ENCODE peak calls at places on chromosomes 11 and 22, in five cellular contexts. One of them, this sample, is unnamed. For H3K4me1, the result is how much of the 10 kb centered on the place peaks cover.

GRCh38 chr11:27934830-27935145 is 173.2 kb downstream of the KIF18A start:
- DNase-seq in GM23248: peak
- DNase-seq in SJSA1: peak
- DNase-seq in esophagus squamous epithelium: no peak
- DNase-seq in tibial artery: no peak
- DNase-seq in this sample: no peak

GRCh38 chr11:12120031-12121008 is 9.9 kb downstream of the MICAL2 start:
- DNase-seq in GM23248: no peak
- DNase-seq in SJSA1: no peak
- DNase-seq in esophagus squamous epithelium: no peak
- DNase-seq in tibial artery: no peak
- DNase-seq in this sample: no peak

GRCh38 chr11:47477323-47477722 is 28.4 kb upstream of the RAPSN start:
- DNase-seq in GM23248: peak
- DNase-seq in SJSA1: no peak
- DNase-seq in esophagus squamous epithelium: no peak
- DNase-seq in tibial artery: no peak
- DNase-seq in this sample: no peak

GRCh38 chr11:114258696-114259095 is 37.5 kb upstream of the NNMT start:
- DNase-seq in GM23248: no peak
- DNase-seq in SJSA1: no peak
- DNase-seq in esophagus squamous epithelium: no peak
- DNase-seq in tibial artery: no peak
- DNase-seq in this sample: no peak

GRCh38 chr11:118715245-118715807 is 35.9 kb upstream of the TREH start:
- DNase-seq in GM23248: no peak
- DNase-seq in SJSA1: no peak
- DNase-seq in esophagus squamous epithelium: no peak
- DNase-seq in tibial artery: no peak
- DNase-seq in this sample: no peak

GRCh38 chr11:133107753-133108152 is 424.5 kb downstream of the OPCML start:
- DNase-seq in GM23248: no peak
- DNase-seq in SJSA1: no peak
- DNase-seq in esophagus squamous epithelium: no peak
- DNase-seq in tibial artery: no peak
- DNase-seq in this sample: no peak

GRCh38 chr22:39712938-39713525 is 142.5 kb downstream of the CACNA1I start:
- DNase-seq in GM23248: no peak
- DNase-seq in SJSA1: no peak
- DNase-seq in esophagus squamous epithelium: no peak
- DNase-seq in tibial artery: no peak
- DNase-seq in this sample: no peak

GRCh38 chr11:17531818-17532131 is 12.4 kb downstream of the USH1C start:
- DNase-seq in GM23248: peak
- DNase-seq in SJSA1: no peak
- DNase-seq in esophagus squamous epithelium: no peak
- DNase-seq in tibial artery: no peak
- DNase-seq in this sample: no peak

GRCh38 chr11:112540261-112540660 is 279.6 kb upstream of the PLET1 start:
- DNase-seq in GM23248: no peak
- DNase-seq in SJSA1: no peak
- DNase-seq in esophagus squamous epithelium: no peak
- DNase-seq in tibial artery: no peak
- DNase-seq in this sample: no peak

GRCh38 chr11:94568717-94569116 is 1.5 kb downstream of the PIWIL4 start:
- DNase-seq in GM23248: no peak
- DNase-seq in SJSA1: no peak
- DNase-seq in esophagus squamous epithelium: no peak
- DNase-seq in tibial artery: no peak
- DNase-seq in this sample: no peak

DNA sequence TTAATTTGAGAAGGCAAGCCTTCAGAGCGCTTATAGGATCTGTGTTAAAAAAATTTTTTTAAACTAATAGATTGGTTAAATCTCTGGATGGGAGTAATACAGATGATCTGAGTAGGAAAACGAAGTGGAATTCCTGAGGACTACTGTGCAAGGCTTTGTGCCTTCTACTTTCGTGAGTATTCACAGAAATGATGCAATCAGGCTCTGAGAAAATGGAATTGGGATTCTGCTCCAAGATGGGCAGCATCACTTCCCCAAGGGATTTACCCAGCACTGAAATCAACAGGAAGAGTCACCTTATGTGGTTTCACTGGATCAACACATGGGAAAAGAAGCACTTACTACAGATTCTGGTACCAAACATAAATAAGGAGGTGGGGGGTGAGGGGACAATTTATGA is 12.5 kb downstream of the KMT5B start:
- DNase-seq in GM23248: peak
- DNase-seq in SJSA1: no peak
- DNase-seq in esophagus squamous epithelium: no peak
- DNase-seq in tibial artery: no peak
- DNase-seq in this sample: no peak
- H3K4me1 ChIP-seq in GM23248: under half
- H3K4me1 ChIP-seq in SJSA1: under half
- H3K4me1 ChIP-seq in esophagus squamous epithelium: under half
- H3K4me1 ChIP-seq in tibial artery: half or more
- H3K4me1 ChIP-seq in this sample: under half

DNA sequence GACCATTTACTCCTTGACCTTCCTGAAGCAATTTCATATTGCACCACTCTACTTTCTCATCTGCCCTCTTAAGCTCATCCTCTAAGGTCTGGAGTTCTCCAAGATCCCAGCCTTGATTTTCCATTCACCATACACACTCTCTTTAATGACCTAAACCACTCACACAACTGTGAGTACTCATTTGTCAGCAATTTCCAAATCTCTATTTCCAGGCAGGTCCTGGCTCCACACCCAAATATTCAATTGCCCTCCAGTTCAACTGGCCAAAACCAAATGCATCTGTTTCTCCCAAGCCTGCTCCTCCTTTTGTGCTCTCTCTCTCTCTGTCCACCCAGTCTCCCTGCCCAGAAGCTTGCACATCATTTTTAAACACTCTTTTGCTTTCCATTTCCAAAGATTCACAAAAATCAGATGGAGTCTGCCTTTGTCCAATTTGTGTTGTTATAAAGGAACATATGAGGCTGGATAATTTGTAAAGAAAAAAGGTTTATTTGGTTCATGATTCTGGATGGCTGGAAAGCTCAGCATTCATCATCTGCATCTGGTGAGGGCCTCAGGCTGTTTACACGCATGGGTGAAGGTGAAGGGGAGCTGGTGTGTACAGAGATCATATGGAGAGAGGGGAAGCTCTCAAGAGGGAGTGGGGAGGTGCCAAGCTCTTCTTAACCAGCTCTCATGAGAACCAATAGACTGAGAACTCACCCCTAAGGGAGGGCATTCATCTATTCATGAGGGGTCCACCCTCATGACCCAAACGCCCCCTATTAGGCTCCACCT is 39.8 kb downstream of the NEU3 start:
- DNase-seq in GM23248: peak
- DNase-seq in SJSA1: no peak
- DNase-seq in esophagus squamous epithelium: no peak
- DNase-seq in tibial artery: no peak
- DNase-seq in this sample: no peak
- H3K27ac ChIP-seq in GM23248: no peak
- H3K27ac ChIP-seq in SJSA1: no peak
- H3K27ac ChIP-seq in esophagus squamous epithelium: no peak
- H3K27ac ChIP-seq in tibial artery: no peak
- H3K27ac ChIP-seq in this sample: no peak

DNA sequence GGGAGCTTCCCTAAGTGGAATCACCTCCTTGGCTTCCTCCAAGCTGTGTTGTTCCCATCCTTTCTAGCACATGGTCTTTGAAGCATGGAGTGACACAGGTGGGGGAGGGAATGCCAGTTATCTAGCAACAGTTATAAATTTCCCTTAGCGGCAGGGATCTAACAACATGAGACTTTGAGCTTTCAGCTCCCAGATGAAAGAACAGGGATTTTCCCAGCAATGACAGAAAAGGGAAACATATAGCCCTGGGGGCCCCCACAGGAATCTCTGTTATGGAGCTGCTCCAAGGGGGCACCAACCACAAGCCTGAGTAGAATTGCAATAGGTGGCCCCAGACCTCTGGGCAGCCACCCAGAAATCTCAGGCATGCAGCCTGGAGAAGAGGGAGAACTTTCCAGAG is 163.0 kb downstream of the GRIK4 start:
- DNase-seq in GM23248: no peak
- DNase-seq in SJSA1: peak
- DNase-seq in esophagus squamous epithelium: no peak
- DNase-seq in tibial artery: no peak
- DNase-seq in this sample: no peak
- H3K4me1 ChIP-seq in GM23248: under half
- H3K4me1 ChIP-seq in SJSA1: under half
- H3K4me1 ChIP-seq in esophagus squamous epithelium: under half
- H3K4me1 ChIP-seq in tibial artery: under half
- H3K4me1 ChIP-seq in this sample: under half

DNA sequence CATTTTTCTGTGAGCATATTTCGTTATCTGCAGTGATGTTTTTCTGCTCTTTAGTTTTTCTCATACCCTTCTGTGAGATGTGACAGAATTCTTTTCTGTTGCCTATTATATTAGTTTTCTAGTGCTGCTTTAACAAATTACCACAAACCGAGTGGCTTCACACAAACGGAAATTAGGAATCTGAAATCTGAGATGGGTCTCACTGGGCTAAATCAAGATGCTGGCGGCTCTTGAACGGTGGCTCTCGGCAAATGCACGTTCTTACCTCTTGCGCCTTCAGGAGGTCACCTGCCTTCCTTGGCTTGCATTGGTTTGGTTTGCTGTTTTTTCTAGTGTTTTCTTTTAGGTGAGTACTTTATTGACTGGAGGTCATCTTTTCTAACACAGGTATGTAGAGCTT is 13.0 kb downstream of the ZBED4 start:
- DNase-seq in GM23248: no peak
- DNase-seq in SJSA1: no peak
- DNase-seq in esophagus squamous epithelium: no peak
- DNase-seq in tibial artery: no peak
- DNase-seq in this sample: no peak
- H3K27ac ChIP-seq in GM23248: no peak
- H3K27ac ChIP-seq in SJSA1: no peak
- H3K27ac ChIP-seq in esophagus squamous epithelium: no peak
- H3K27ac ChIP-seq in tibial artery: no peak
- H3K27ac ChIP-seq in this sample: no peak

GRCh38 chr22:47106806-47107205 is 344.4 kb downstream of the TBC1D22A start:
- DNase-seq in GM23248: no peak
- DNase-seq in SJSA1: no peak
- DNase-seq in esophagus squamous epithelium: no peak
- DNase-seq in tibial artery: no peak
- DNase-seq in this sample: no peak

GRCh38 chr22:47102081-47102480 is 339.6 kb downstream of the TBC1D22A start:
- DNase-seq in GM23248: no peak
- DNase-seq in SJSA1: no peak
- DNase-seq in esophagus squamous epithelium: no peak
- DNase-seq in tibial artery: no peak
- DNase-seq in this sample: no peak

GRCh38 chr22:47102648-47103047 is 340.2 kb downstream of the TBC1D22A start:
- DNase-seq in GM23248: no peak
- DNase-seq in SJSA1: no peak
- DNase-seq in esophagus squamous epithelium: no peak
- DNase-seq in tibial artery: no peak
- DNase-seq in this sample: no peak

GRCh38 chr22:47107431-47107830 is 345.0 kb downstream of the TBC1D22A start:
- DNase-seq in GM23248: peak
- DNase-seq in SJSA1: peak
- DNase-seq in esophagus squamous epithelium: no peak
- DNase-seq in tibial artery: no peak
- DNase-seq in this sample: no peak

DNA sequence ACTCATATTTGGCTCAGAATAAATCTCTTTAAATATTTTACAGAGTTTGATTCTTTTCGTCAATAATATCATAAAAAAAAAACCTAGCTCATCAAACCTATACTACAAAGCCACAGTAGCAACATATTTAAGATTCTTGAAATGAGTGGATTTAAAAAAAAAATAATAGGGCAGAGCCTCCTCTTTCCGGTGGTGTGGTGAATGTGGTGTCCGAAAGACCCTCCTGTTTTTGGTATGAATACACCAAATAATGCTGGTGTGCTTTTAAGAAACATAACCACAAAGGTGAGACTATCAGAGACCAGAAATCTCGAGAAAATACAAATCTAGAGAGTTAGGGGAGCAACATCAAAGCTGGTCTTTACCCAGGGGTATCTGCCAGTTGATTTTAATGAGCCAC is 342.6 kb downstream of the TBC1D22A start:
- DNase-seq in GM23248: no peak
- DNase-seq in SJSA1: no peak
- DNase-seq in esophagus squamous epithelium: no peak
- DNase-seq in tibial artery: no peak
- DNase-seq in this sample: no peak
- H3K4me1 ChIP-seq in GM23248: under half
- H3K4me1 ChIP-seq in SJSA1: under half
- H3K4me1 ChIP-seq in esophagus squamous epithelium: under half
- H3K4me1 ChIP-seq in tibial artery: under half
- H3K4me1 ChIP-seq in this sample: under half

GRCh38 chr11:68166969-68167368 is 45.8 kb upstream of the CHKA start:
- DNase-seq in GM23248: no peak
- DNase-seq in SJSA1: no peak
- DNase-seq in esophagus squamous epithelium: no peak
- DNase-seq in tibial artery: no peak
- DNase-seq in this sample: no peak
- H3K27ac ChIP-seq in GM23248: no peak
- H3K27ac ChIP-seq in SJSA1: no peak
- H3K27ac ChIP-seq in esophagus squamous epithelium: no peak
- H3K27ac ChIP-seq in tibial artery: no peak
- H3K27ac ChIP-seq in this sample: no peak

DNA sequence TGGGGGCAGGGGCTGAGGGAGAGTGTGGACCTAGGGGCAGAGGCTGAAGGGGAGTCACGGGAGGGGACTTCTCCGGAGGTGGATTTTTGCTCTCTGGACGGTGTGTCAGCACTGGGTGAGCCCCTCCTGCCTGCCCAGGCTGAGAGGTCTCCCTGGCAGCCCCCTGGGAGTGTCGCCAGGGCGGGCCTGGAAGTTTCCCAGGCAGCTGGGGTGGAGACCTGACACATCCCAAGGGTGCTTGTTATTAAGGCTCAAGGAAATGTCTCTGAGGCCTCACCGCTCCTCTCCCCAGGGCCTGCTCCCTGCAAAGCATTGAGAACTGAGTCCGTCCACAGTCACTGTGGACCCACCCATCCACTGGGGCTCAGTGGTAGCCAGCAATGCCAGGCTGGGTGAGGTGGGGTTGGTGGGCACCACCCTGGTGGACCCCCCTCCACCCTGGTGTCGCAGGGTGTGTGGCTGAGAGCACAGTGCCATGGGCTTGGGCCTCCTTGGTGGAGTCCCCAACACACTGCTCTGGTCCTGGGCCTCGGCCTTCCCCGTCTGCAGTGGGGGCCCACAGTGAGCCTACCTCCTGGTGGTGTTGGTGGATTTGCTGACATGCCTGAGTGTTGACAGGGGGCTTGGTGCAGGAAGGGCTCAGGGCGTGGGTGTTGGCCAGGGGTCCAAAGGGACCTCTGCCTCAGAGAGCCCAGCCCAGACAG is 2.5 kb downstream of the CD81 start:
- DNase-seq in GM23248: peak
- DNase-seq in SJSA1: no peak
- DNase-seq in esophagus squamous epithelium: no peak
- DNase-seq in tibial artery: no peak
- DNase-seq in this sample: no peak
- H3K4me1 ChIP-seq in GM23248: under half
- H3K4me1 ChIP-seq in SJSA1: under half
- H3K4me1 ChIP-seq in esophagus squamous epithelium: half or more
- H3K4me1 ChIP-seq in tibial artery: half or more
- H3K4me1 ChIP-seq in this sample: half or more

GRCh38 chr22:43370045-43370444 is 26.9 kb upstream of the SCUBE1 start:
- DNase-seq in GM23248: no peak
- DNase-seq in SJSA1: no peak
- DNase-seq in esophagus squamous epithelium: no peak
- DNase-seq in tibial artery: no peak
- DNase-seq in this sample: no peak
- H3K27ac ChIP-seq in GM23248: no peak
- H3K27ac ChIP-seq in SJSA1: no peak
- H3K27ac ChIP-seq in esophagus squamous epithelium: no peak
- H3K27ac ChIP-seq in tibial artery: no peak
- H3K27ac ChIP-seq in this sample: no peak

GRCh38 chr11:128628343-128628673 is 41.0 kb upstream of the ETS1 start:
- DNase-seq in GM23248: no peak
- DNase-seq in SJSA1: no peak
- DNase-seq in esophagus squamous epithelium: no peak
- DNase-seq in tibial artery: no peak
- DNase-seq in this sample: no peak
- H3K4me1 ChIP-seq in GM23248: under half
- H3K4me1 ChIP-seq in SJSA1: under half
- H3K4me1 ChIP-seq in esophagus squamous epithelium: under half
- H3K4me1 ChIP-seq in tibial artery: under half
- H3K4me1 ChIP-seq in this sample: under half